ENCODE peak calls at places on chromosomes 7 and 10, in six cellular contexts. E is trophoblast cell, N is IMR-90, Z is neuronal stem cell, D is H9, B is mesenchymal stem cell. K is an unnamed sample.

GRCh38 chr10:102814456-102814871 is 22.7 kb downstream of the CYP17A1 start:
- DNase-seq in E (no peak), N (peak; percentile 40), Z (no peak), D (no peak), B (peak; percentile 44), K (no peak)

GRCh38 chr7:70795948-70796347 is 336.0 kb upstream of the GALNT17 start:
- DNase-seq in E (no peak), N (no peak), Z (no peak), D (no peak), B (no peak), K (no peak)

GRCh38 chr7:78769551-78770101 is 683.8 kb downstream of the MAGI2 start:
- DNase-seq in E (no peak), N (no peak), Z (peak; percentile 12), D (no peak), B (peak; percentile 15), K (no peak)

GRCh38 chr7:19327011-19327410 is 181.8 kb upstream of the FERD3L start:
- DNase-seq in E (no peak), N (peak; percentile 17), Z (no peak), D (no peak), B (no peak), K (no peak)

GRCh38 chr10:102234866-102235597 is 6.3 kb downstream of the PITX3 start:
- DNase-seq in E (no peak), N (no peak), Z (no peak), D (no peak), B (no peak), K (no peak)

GRCh38 chr7:87935373-87935706 is 1.3 kb downstream of the ADAM22 start:
- DNase-seq in E (no peak), N (no peak), Z (no peak), D (no peak), B (no peak), K (no peak)

GRCh38 chr7:157476201-157476600 is 139.4 kb downstream of the DNAJB6 start:
- DNase-seq in E (no peak), N (no peak), Z (no peak), D (peak; percentile 15), B (no peak), K (peak; percentile 31)

GRCh38 chr7:50848203-50848602 is 65.5 kb upstream of the GRB10 start:
- DNase-seq in E (no peak), N (no peak), Z (no peak), D (no peak), B (no peak), K (no peak)

GRCh38 chr10:15112657-15113056 is 15.5 kb downstream of the RPP38 start:
- DNase-seq in E (no peak), N (no peak), Z (no peak), D (peak; percentile 50), B (no peak), K (no peak)

GRCh38 chr10:110852255-110852896 is 19.4 kb upstream of the PDCD4 start:
- DNase-seq in E (peak; percentile 93), N (peak; percentile 12), Z (no peak), D (no peak), B (no peak), K (peak; percentile 38)

GRCh38 chr10:125607689-125608290 is 75.2 kb downstream of the TEX36 start:
- DNase-seq in E (no peak), N (no peak), Z (no peak), D (no peak), B (no peak), K (no peak)

GRCh38 chr7:120794100-120794729 is 63.7 kb downstream of the TSPAN12 start:
- DNase-seq in E (peak; percentile 1), N (no peak), Z (no peak), D (no peak), B (peak; percentile 33), K (no peak)

GRCh38 chr10:63140077-63140476 is 6.9 kb downstream of the NRBF2 start:
- DNase-seq in E (no peak), N (no peak), Z (no peak), D (no peak), B (no peak), K (no peak)

GRCh38 chr7:73652541-73652949 is 15.1 kb upstream of the VPS37D start:
- DNase-seq in E (no peak), N (no peak), Z (no peak), D (no peak), B (no peak), K (no peak)

GRCh38 chr10:75398630-75399460 is 2.7 kb downstream of the ZNF503 start:
- DNase-seq in E (no peak), N (no peak), Z (peak; percentile 47), D (peak; percentile 67), B (peak; percentile 55), K (peak; percentile 76)

GRCh38 chr10:46096426-46096825 is 50.4 kb upstream of the MSMB start:
- DNase-seq in E (peak; percentile 35), N (peak; percentile 29), Z (no peak), D (no peak), B (peak; percentile 94), K (no peak)

GRCh38 chr7:128235469-128235868 is 5.6 kb upstream of the LEP start:
- DNase-seq in E (no peak), N (no peak), Z (no peak), D (no peak), B (no peak), K (no peak)

GRCh38 chr7:4951903-4952636 is 6.9 kb downstream of the MMD2 start:
- DNase-seq in E (no peak), N (peak; percentile 10), Z (no peak), D (peak; percentile 62), B (no peak), K (no peak)

GRCh38 chr10:132658546-132659205 is 121.1 kb downstream of the INPP5A start:
- DNase-seq in E (no peak), N (no peak), Z (no peak), D (no peak), B (no peak), K (no peak)

GRCh38 chr7:121006731-121007315 is 18.3 kb downstream of the CPED1 start:
- DNase-seq in E (no peak), N (no peak), Z (no peak), D (no peak), B (peak; percentile 69), K (no peak)

GRCh38 chr10:50336140-50336539 is 84.8 kb upstream of the ASAH2 start:
- DNase-seq in E (no peak), N (no peak), Z (no peak), D (no peak), B (no peak), K (no peak)

GRCh38 chr10:97154789-97155188 is 31.0 kb downstream of the SLIT1 start:
- DNase-seq in E (no peak), N (no peak), Z (no peak), D (no peak), B (no peak), K (no peak)

GRCh38 chr7:152886579-152887117 is 127.1 kb downstream of the ACTR3B start:
- DNase-seq in E (no peak), N (no peak), Z (no peak), D (no peak), B (no peak), K (no peak)

GRCh38 chr10:24357344-24358021 is 148.5 kb downstream of the KIAA1217 start:
- DNase-seq in E (no peak), N (no peak), Z (peak; percentile 43), D (no peak), B (no peak), K (peak; percentile 17)

GRCh38 chr7:104956753-104957450 is 57.1 kb upstream of the KMT2E start:
- DNase-seq in E (no peak), N (peak; percentile 98), Z (no peak), D (no peak), B (peak; percentile 99), K (no peak)

GRCh38 chr7:152462995-152463713 is 27.4 kb upstream of the KMT2C start:
- DNase-seq in E (peak; percentile 32), N (peak; percentile 55), Z (peak; percentile 70), D (no peak), B (peak; percentile 83), K (no peak)

GRCh38 chr7:1591876-1592275 is 22.0 kb upstream of the PSMG3 start:
- DNase-seq in E (no peak), N (no peak), Z (no peak), D (no peak), B (no peak), K (no peak)

GRCh38 chr7:4244635-4245034 is 437.5 kb upstream of the FOXK1 start:
- DNase-seq in E (no peak), N (no peak), Z (no peak), D (no peak), B (no peak), K (no peak)

GRCh38 chr7:156220078-156220605 is 407.9 kb upstream of the SHH start:
- DNase-seq in E (no peak), N (no peak), Z (no peak), D (no peak), B (no peak), K (no peak)

GRCh38 chr10:3293536-3294431 is 121.2 kb upstream of the PITRM1 start:
- DNase-seq in E (no peak), N (peak; percentile 17), Z (no peak), D (no peak), B (no peak), K (no peak)

GRCh38 chr10:4982764-4983226 is 19.6 kb downstream of the AKR1C1 start:
- DNase-seq in E (no peak), N (peak; percentile 12), Z (no peak), D (no peak), B (no peak), K (no peak)

GRCh38 chr10:77160679-77161078 is 476.9 kb downstream of the KCNMA1 start:
- DNase-seq in E (no peak), N (peak; percentile 97), Z (no peak), D (no peak), B (peak; percentile 79), K (no peak)

GRCh38 chr10:5534051-5534821 is 9.5 kb downstream of the CALML3 start:
- DNase-seq in E (no peak), N (no peak), Z (no peak), D (no peak), B (no peak), K (no peak)

GRCh38 chr10:109341986-109342385 is 581.3 kb downstream of the XPNPEP1 start:
- DNase-seq in E (no peak), N (no peak), Z (no peak), D (no peak), B (no peak), K (no peak)
- H3K14ac ChIP-seq in E (no peak overlapping the region), N (no peak overlapping the region), Z (no peak overlapping the region), D (no peak overlapping the region), B (no peak overlapping the region), K (no peak overlapping the region)

GRCh38 chr7:106276513-106276912 is 8.3 kb downstream of the NAMPT start:
- DNase-seq in E (no peak), N (no peak), Z (no peak), D (no peak), B (no peak), K (no peak)
- H3K14ac ChIP-seq in E (no peak overlapping the region), N (no peak overlapping the region), Z (no peak overlapping the region), D (no peak overlapping the region), B (no peak overlapping the region), K (no peak overlapping the region)

GRCh38 chr7:31006864-31007263 is 43.1 kb downstream of the GHRHR start:
- DNase-seq in E (no peak), N (no peak), Z (no peak), D (no peak), B (no peak), K (no peak)
- H3K14ac ChIP-seq in E (no peak overlapping the region), N (no peak overlapping the region), Z (no peak overlapping the region), D (no peak overlapping the region), B (no peak overlapping the region), K (no peak overlapping the region)

GRCh38 chr10:120705306-120705705 is 145.9 kb upstream of the WDR11 start:
- DNase-seq in E (no peak), N (no peak), Z (no peak), D (no peak), B (no peak), K (no peak)
- H3K14ac ChIP-seq in E (no peak overlapping the region), N (no peak overlapping the region), Z (no peak overlapping the region), D (no peak overlapping the region), B (no peak overlapping the region), K (no peak overlapping the region)

GRCh38 chr10:8369666-8370065 is 315.2 kb downstream of the GATA3 start:
- DNase-seq in E (no peak), N (peak; percentile 12), Z (no peak), D (no peak), B (no peak), K (no peak)
- H3K14ac ChIP-seq in E (no peak overlapping the region), N (no peak overlapping the region), Z (no peak overlapping the region), D (no peak overlapping the region), B (no peak overlapping the region), K (no peak overlapping the region)

K was measured in H1.